ENCODE peak calls at places on chromosomes 16 and 17, in seven cellular contexts. S is H1, J is GM12878, P is A549, O is HepG2, N is K562, E is SK-N-SH. U is an unnamed sample.

GRCh38 chr17:925846-926245 is 53.7 kb downstream of the NXN start:
- DNase-seq in P (no peak), N (no peak), O (no peak), S (no peak), E (no peak), J (no peak), U (no peak)

GRCh38 chr17:43927101-43927935 is 15.0 kb downstream of the PPY start:
- DNase-seq in N (no peak), P (no peak), J (no peak), S (no peak), O (no peak), E (no peak), U (no peak)

GRCh38 chr17:63474174-63474913 is 2.5 kb upstream of the ACE start:
- DNase-seq in O (no peak), S (no peak), J (no peak), P (no peak), E (no peak), N (no peak), U (no peak)

GRCh38 chr17:31596382-31597323 is 205.2 kb downstream of the RAB11FIP4 start:
- DNase-seq in J (peak), P (peak), N (no peak), E (no peak), S (peak), O (peak), U (peak)

GRCh38 chr17:64380985-64381384 is 9.7 kb downstream of the PECAM1 start:
- DNase-seq in E (no peak), J (no peak), O (no peak), N (no peak), P (no peak), S (no peak), U (no peak)

GRCh38 chr17:17793378-17794214 is 43.2 kb downstream of the SREBF1 start:
- DNase-seq in P (no peak), O (no peak), N (no peak), J (no peak), E (no peak), S (no peak), U (no peak)

GRCh38 chr17:69170377-69170776 is 28.7 kb upstream of the ABCA6 start:
- DNase-seq in S (no peak), N (peak), O (no peak), E (no peak), J (no peak), P (no peak), U (no peak)

GRCh38 chr16:14560523-14560922 is 69.5 kb downstream of the PARN start:
- DNase-seq in O (no peak), P (no peak), E (no peak), N (no peak), J (no peak), S (no peak), U (no peak)

GRCh38 chr16:57802635-57803412 is 533 bp upstream of the KIFC3 start:
- DNase-seq in J (no peak), S (no peak), N (no peak), P (no peak), E (peak), O (peak), U (peak)

GRCh38 chr17:75191584-75191983 is 8.8 kb upstream of the SUMO2 start:
- DNase-seq in P (no peak), E (no peak), N (no peak), O (no peak), S (no peak), J (no peak), U (peak)

GRCh38 chr17:45052052-45052772 is 780 bp upstream of the DCAKD start:
- DNase-seq in N (peak), E (peak), O (peak), J (no peak), S (no peak), P (no peak), U (no peak)

GRCh38 chr17:31512796-31513195 is 121.3 kb downstream of the RAB11FIP4 start:
- DNase-seq in O (no peak), P (no peak), N (no peak), S (no peak), E (no peak), J (no peak), U (no peak)

GRCh38 chr16:8026450-8026849 is 563.9 kb downstream of the TMEM114 start:
- DNase-seq in N (peak), J (no peak), E (no peak), S (no peak), O (no peak), P (no peak), U (no peak)

GRCh38 chr17:81662002-81662401 is 4.4 kb downstream of the OXLD1 start:
- DNase-seq in S (no peak), J (no peak), O (no peak), N (no peak), E (no peak), P (no peak), U (no peak)

GRCh38 chr16:442976-443375 is 17.5 kb downstream of the RAB11FIP3 start:
- DNase-seq in J (no peak), O (no peak), S (no peak), P (no peak), E (no peak), N (no peak), U (no peak)

GRCh38 chr16:79826732-79827514 is 226.4 kb upstream of the MAF start:
- DNase-seq in O (no peak), P (no peak), E (no peak), J (no peak), S (no peak), N (no peak), U (no peak)

GRCh38 chr17:36686123-36686669 is 84.8 kb downstream of the MRM1 start:
- DNase-seq in O (no peak), S (no peak), P (no peak), N (no peak), E (no peak), J (no peak), U (no peak)

GRCh38 chr17:73960469-73960868 is 243.0 kb upstream of the RPL38 start:
- DNase-seq in O (no peak), P (no peak), S (no peak), N (no peak), J (no peak), E (no peak), U (no peak)

GRCh38 chr16:89841275-89841674 is 13.0 kb downstream of the SPIRE2 start:
- DNase-seq in P (no peak), N (no peak), E (peak), J (no peak), O (no peak), S (no peak), U (no peak)

GRCh38 chr17:63932008-63932561 is at the start of gene CD79B:
- DNase-seq in S (no peak), P (no peak), O (no peak), J (no peak), E (peak), N (no peak), U (no peak)

GRCh38 chr16:85002643-85003042 is 8.7 kb downstream of the ZDHHC7 start:
- DNase-seq in O (no peak), N (no peak), E (no peak), J (no peak), P (no peak), S (no peak), U (no peak)

GRCh38 chr17:78735832-78736525 is 46.1 kb downstream of the CYTH1 start:
- DNase-seq in N (peak), J (no peak), S (no peak), P (no peak), O (peak), E (no peak), U (no peak)

GRCh38 chr17:63275318-63275967 is 170.7 kb downstream of the CYB561 start:
- DNase-seq in O (peak), E (no peak), J (no peak), N (peak), S (no peak), P (peak), U (peak)

GRCh38 chr16:82043680-82044584 is 8.9 kb downstream of the HSD17B2 start:
- DNase-seq in P (no peak), N (no peak), E (no peak), O (no peak), S (no peak), J (no peak), U (peak)

GRCh38 chr16:55386534-55387296 is 62.7 kb downstream of the IRX6 start:
- DNase-seq in N (no peak), S (no peak), O (no peak), J (no peak), P (no peak), E (no peak), U (no peak)

GRCh38 chr16:10037771-10038170 is 144.5 kb downstream of the GRIN2A start:
- DNase-seq in P (no peak), S (no peak), J (no peak), E (no peak), N (no peak), O (no peak), U (no peak)

GRCh38 chr17:71937914-71938313 is 182.9 kb upstream of the SOX9 start:
- DNase-seq in S (no peak), O (no peak), J (no peak), N (no peak), P (no peak), E (no peak), U (no peak)

DNA sequence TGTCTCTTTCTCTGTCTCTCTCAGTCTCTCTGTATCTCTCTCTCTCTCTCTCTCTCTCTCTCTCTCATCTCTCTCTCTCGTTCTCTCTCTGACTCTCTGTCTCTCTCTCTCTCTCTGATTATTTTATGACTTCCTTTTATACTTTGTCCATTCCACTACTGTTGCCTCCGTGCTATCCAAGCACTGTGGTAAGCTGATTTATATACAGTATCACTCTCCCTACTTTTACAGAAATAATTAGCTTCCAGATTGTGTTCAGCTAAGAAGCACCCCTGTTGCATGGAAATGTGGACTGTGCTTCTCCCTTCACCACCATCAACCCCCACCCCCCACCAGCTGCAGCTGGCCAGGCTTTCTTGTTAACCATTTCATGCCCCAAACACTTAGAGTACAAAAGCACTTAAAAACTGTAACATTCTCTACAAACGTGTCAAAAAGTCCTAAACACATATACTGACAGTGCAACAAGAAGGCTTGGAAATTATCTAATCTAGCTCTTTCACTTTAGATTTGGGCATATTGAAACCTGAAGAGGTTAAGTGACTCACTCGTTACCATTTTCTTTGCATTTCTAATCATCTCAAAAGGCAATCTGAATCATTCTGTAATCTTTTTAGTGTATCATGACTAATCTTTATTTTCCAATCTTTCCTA is 11.6 kb upstream of the TMEM100 start:
- DNase-seq in O (no peak), J (no peak), N (no peak), E (peak), S (no peak), P (no peak), U (peak)
- TF ChIP-seq RFX5 in O (no peak), J (no peak), N (no peak), E (no peak), S (no peak), P (no peak), U (no peak)

GRCh38 chr17:40518401-40519088 is 17.1 kb upstream of the TNS4 start:
- DNase-seq in E (no peak), J (no peak), S (no peak), N (peak), O (no peak), P (peak), U (no peak)
- TF ChIP-seq RFX5 in E (no peak), J (no peak), S (no peak), N (no peak), O (no peak), P (no peak), U (no peak)

GRCh38 chr17:32929288-32929574 is 1.3 kb downstream of the TMEM98 start:
- DNase-seq in S (no peak), O (no peak), E (peak), P (no peak), N (no peak), J (no peak), U (peak)

GRCh38 chr17:32933881-32934280 is 5.9 kb downstream of the TMEM98 start:
- DNase-seq in O (no peak), S (no peak), J (no peak), P (no peak), E (no peak), N (no peak), U (peak)

GRCh38 chr17:32930512-32930911 is 2.6 kb downstream of the TMEM98 start:
- DNase-seq in E (no peak), J (no peak), N (no peak), S (no peak), O (no peak), P (no peak), U (no peak)

GRCh38 chr17:32929588-32929987 is 1.6 kb downstream of the TMEM98 start:
- DNase-seq in P (no peak), J (no peak), O (no peak), N (no peak), S (no peak), E (no peak), U (no peak)

DNA sequence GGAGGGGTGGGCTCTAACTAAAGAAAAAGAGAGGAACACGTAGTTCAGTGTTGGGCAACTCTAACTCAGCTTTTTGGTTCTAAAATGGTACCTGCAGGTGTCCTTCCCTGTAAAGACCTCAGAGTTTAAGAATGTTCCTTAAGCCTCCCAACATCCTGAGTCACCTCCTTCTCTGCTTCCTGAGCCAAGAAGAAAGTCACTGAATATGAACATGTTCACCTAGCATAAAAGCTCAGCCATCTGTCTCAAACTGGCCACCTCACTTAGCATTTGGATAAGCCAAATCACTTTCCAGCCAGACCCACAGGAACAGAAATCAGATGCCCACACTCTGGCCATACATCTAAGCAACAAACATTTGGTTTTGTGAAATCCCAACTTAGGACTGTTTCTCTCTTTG is 3.7 kb downstream of the TMEM98 start:
- DNase-seq in J (no peak), P (no peak), N (no peak), O (no peak), E (no peak), S (no peak), U (peak)
- TF ChIP-seq RFX5 in J (no peak), P (no peak), N (no peak), O (no peak), E (no peak), S (no peak), U (no peak)

DNA sequence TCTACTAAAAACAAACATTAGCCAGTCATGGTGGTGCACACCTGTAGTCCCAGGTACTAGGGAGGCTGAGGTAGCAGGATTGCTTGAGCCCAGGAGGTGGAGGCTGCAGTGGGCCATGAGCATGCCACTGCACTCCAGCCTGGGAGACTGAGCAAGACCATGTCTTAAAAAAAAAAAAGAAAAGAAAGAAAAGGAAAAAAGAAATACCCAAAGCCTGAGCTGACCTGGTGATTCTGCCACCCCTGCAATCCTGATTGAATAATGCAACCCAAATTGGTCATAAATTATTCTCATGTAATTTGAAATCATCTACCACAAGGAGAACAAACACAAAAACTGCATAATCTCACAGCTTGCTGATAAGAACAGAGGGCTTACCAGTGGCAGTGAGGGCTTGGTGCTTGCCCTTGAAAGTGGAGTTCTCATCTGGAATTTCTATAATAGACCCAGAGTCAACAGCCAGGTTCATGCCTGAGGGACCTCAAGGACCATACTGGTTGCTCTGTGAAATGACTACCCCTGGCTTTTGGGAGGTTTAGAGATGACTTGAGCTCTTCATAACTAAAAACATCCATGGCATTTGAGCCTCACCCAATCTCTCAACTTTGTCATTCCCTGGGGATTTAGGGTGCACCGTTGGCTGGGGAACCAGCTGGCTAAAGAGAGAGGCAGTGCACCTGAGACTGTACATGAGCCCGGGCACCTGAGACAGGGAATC is 35.4 kb upstream of the TMC5 start:
- DNase-seq in J (no peak), P (no peak), S (no peak), N (no peak), O (peak), E (peak), U (no peak)
- TF ChIP-seq RFX5 in J (no peak), P (no peak), S (no peak), N (no peak), O (no peak), E (no peak), U (no peak)